ENCODE peak calls at places on chromosomes 7 and 10, in four cellular contexts. One of them, this sample, is unnamed.

GRCh38 chr7:127629268-127629854 is 11.4 kb upstream of the PAX4 start:
- DNase-seq in NCI-H2171 treated with DMSO at 0.1 percent for 48 hours: no peak
- DNase-seq in activated effector memory CD4-positive, alpha-beta T cell treated with anti-CD3 and anti-CD28 coated beads, Interleukin-2, amount 50 U/mL, for 16 hours: peak
- DNase-seq in dorsolateral prefrontal cortex: no peak
- DNase-seq in this sample: no peak

GRCh38 chr7:45593877-45594276 is 19.7 kb downstream of the ADCY1 start:
- DNase-seq in NCI-H2171 treated with DMSO at 0.1 percent for 48 hours: no peak
- DNase-seq in activated effector memory CD4-positive, alpha-beta T cell treated with anti-CD3 and anti-CD28 coated beads, Interleukin-2, amount 50 U/mL, for 16 hours: peak
- DNase-seq in dorsolateral prefrontal cortex: no peak
- DNase-seq in this sample: no peak

GRCh38 chr10:13684252-13684791 is 97.6 kb downstream of the PRPF18 start:
- DNase-seq in NCI-H2171 treated with DMSO at 0.1 percent for 48 hours: no peak
- DNase-seq in activated effector memory CD4-positive, alpha-beta T cell treated with anti-CD3 and anti-CD28 coated beads, Interleukin-2, amount 50 U/mL, for 16 hours: peak
- DNase-seq in dorsolateral prefrontal cortex: peak
- DNase-seq in this sample: peak

GRCh38 chr10:72847681-72848080 is 45.9 kb upstream of the OIT3 start:
- DNase-seq in NCI-H2171 treated with DMSO at 0.1 percent for 48 hours: no peak
- DNase-seq in activated effector memory CD4-positive, alpha-beta T cell treated with anti-CD3 and anti-CD28 coated beads, Interleukin-2, amount 50 U/mL, for 16 hours: no peak
- DNase-seq in dorsolateral prefrontal cortex: no peak
- DNase-seq in this sample: no peak

GRCh38 chr10:116974442-116975005 is 30.5 kb downstream of the SHTN1 start:
- DNase-seq in NCI-H2171 treated with DMSO at 0.1 percent for 48 hours: peak
- DNase-seq in activated effector memory CD4-positive, alpha-beta T cell treated with anti-CD3 and anti-CD28 coated beads, Interleukin-2, amount 50 U/mL, for 16 hours: no peak
- DNase-seq in dorsolateral prefrontal cortex: no peak
- DNase-seq in this sample: no peak

GRCh38 chr10:100743626-100744135 is 1.7 kb upstream of the PAX2 start:
- DNase-seq in NCI-H2171 treated with DMSO at 0.1 percent for 48 hours: peak
- DNase-seq in activated effector memory CD4-positive, alpha-beta T cell treated with anti-CD3 and anti-CD28 coated beads, Interleukin-2, amount 50 U/mL, for 16 hours: peak
- DNase-seq in dorsolateral prefrontal cortex: no peak
- DNase-seq in this sample: peak

GRCh38 chr10:13158401-13158800 is 3.0 kb upstream of the MCM10 start:
- DNase-seq in NCI-H2171 treated with DMSO at 0.1 percent for 48 hours: no peak
- DNase-seq in activated effector memory CD4-positive, alpha-beta T cell treated with anti-CD3 and anti-CD28 coated beads, Interleukin-2, amount 50 U/mL, for 16 hours: peak
- DNase-seq in dorsolateral prefrontal cortex: no peak
- DNase-seq in this sample: no peak

GRCh38 chr7:146956853-146957252 is 840.3 kb downstream of the CNTNAP2 start:
- DNase-seq in NCI-H2171 treated with DMSO at 0.1 percent for 48 hours: peak
- DNase-seq in activated effector memory CD4-positive, alpha-beta T cell treated with anti-CD3 and anti-CD28 coated beads, Interleukin-2, amount 50 U/mL, for 16 hours: no peak
- DNase-seq in dorsolateral prefrontal cortex: no peak
- DNase-seq in this sample: no peak